ENCODE peak calls at places on chromosomes 13 and 19, in four cellular contexts. Q is mammary epithelial cell, R is neural progenitor cell, X is PC-9. D is an unnamed sample.

GRCh38 chr13:73492811-73493210 is 434.0 kb downstream of the KLF5 start:
- DNase-seq in Q (peak), R (no peak), X (no peak), D (no peak)

GRCh38 chr13:76937416-76937815 is 10.9 kb upstream of the ACOD1 start:
- DNase-seq in Q (peak), R (no peak), X (peak), D (no peak)

GRCh38 chr13:63605403-63605802 is 2189.8 kb upstream of the PCDH20 start:
- DNase-seq in Q (no peak), R (no peak), X (no peak), D (no peak)

GRCh38 chr13:57724486-57725272 is 93.1 kb downstream of the PCDH17 start:
- DNase-seq in Q (no peak), R (peak), X (no peak), D (no peak)

GRCh38 chr19:27793128-27793643 is 1419.8 kb downstream of the UQCRFS1 start:
- DNase-seq in Q (peak), R (peak), X (peak), D (no peak)

GRCh38 chr19:53659292-53659691 is 27.5 kb downstream of the DPRX start:
- DNase-seq in Q (peak), R (peak), X (peak), D (peak)

GRCh38 chr13:20998649-20999415 is 62.6 kb downstream of the LATS2 start:
- DNase-seq in Q (no peak), R (no peak), X (no peak), D (no peak)

GRCh38 chr13:88000239-88000638 is 329.1 kb downstream of the SLITRK5 start:
- DNase-seq in Q (no peak), R (no peak), X (no peak), D (no peak)

GRCh38 chr13:97125810-97126738 is 96.1 kb upstream of the MBNL2 start:
- DNase-seq in Q (peak), R (no peak), X (peak), D (no peak)

GRCh38 chr13:84430015-84430414 is 547.7 kb upstream of the SLITRK1 start:
- DNase-seq in Q (peak), R (no peak), X (no peak), D (no peak)

GRCh38 chr13:57704031-57704430 is 72.5 kb downstream of the PCDH17 start:
- DNase-seq in Q (no peak), R (no peak), X (no peak), D (no peak)

GRCh38 chr13:40984670-40985366 is 34.3 kb downstream of the ELF1 start:
- DNase-seq in Q (peak), R (no peak), X (no peak), D (no peak)

GRCh38 chr13:65268009-65268408 is 1962.1 kb downstream of the PCDH9 start:
- DNase-seq in Q (no peak), R (no peak), X (no peak), D (no peak)

GRCh38 chr19:40609561-40610395 is 8.6 kb downstream of the LTBP4 start:
- DNase-seq in Q (peak), R (peak), X (peak), D (peak)

GRCh38 chr19:11296264-11296663 is 304 bp downstream of the TSPAN16 start:
- DNase-seq in Q (no peak), R (no peak), X (no peak), D (no peak)

GRCh38 chr13:111216166-111216960 is 101.3 kb downstream of the ARHGEF7 start:
- DNase-seq in Q (no peak), R (peak), X (no peak), D (no peak)

GRCh38 chr19:46480409-46480808 is 9.0 kb upstream of the PNMA8A start:
- DNase-seq in Q (no peak), R (peak), X (no peak), D (no peak)

GRCh38 chr19:1871630-1872029 is 8.3 kb upstream of the KLF16 start:
- DNase-seq in Q (no peak), R (no peak), X (no peak), D (no peak)

GRCh38 chr13:66405908-66406802 is 824.0 kb downstream of the PCDH9 start:
- DNase-seq in Q (peak), R (peak), X (peak), D (no peak)

GRCh38 chr13:41610426-41610825 is 153.1 kb downstream of the RGCC start:
- DNase-seq in Q (peak), R (no peak), X (peak), D (no peak)

GRCh38 chr19:33511346-33511745 is 10.2 kb downstream of the PEPD start:
- DNase-seq in Q (no peak), R (no peak), X (no peak), D (no peak)

GRCh38 chr13:72458701-72459100 is 268.7 kb downstream of the MZT1 start:
- DNase-seq in Q (peak), R (peak), X (peak), D (no peak)

GRCh38 chr19:7973883-7974282 is 30.4 kb upstream of the TIMM44 start:
- DNase-seq in Q (no peak), R (no peak), X (no peak), D (no peak)

GRCh38 chr19:457636-458035 is 3.2 kb downstream of the SHC2 start:
- DNase-seq in Q (no peak), R (no peak), X (no peak), D (no peak)

GRCh38 chr19:588758-589692 is 656 bp upstream of the HCN2 start:
- DNase-seq in Q (no peak), R (peak), X (no peak), D (no peak)

GRCh38 chr19:51751655-51752054 is at the start of gene FPR1:
- DNase-seq in Q (peak), R (no peak), X (peak), D (no peak)

GRCh38 chr13:33766724-33767123 is 51.2 kb upstream of the RFC3 start:
- DNase-seq in Q (no peak), R (no peak), X (no peak), D (no peak)

GRCh38 chr19:8085606-8086464 is 33.3 kb downstream of the CCL25 start:
- DNase-seq in Q (no peak), R (peak), X (peak), D (peak)

GRCh38 chr19:55079400-55080038 is 3.9 kb downstream of the EPS8L1 start:
- DNase-seq in Q (no peak), R (no peak), X (no peak), D (no peak)

GRCh38 chr19:55315956-55316525 is 9.1 kb downstream of the TMEM150B start:
- DNase-seq in Q (no peak), R (no peak), X (no peak), D (no peak)

GRCh38 chr19:40947573-40947972 is 43.5 kb upstream of the CYP2B6 start:
- DNase-seq in Q (no peak), R (no peak), X (no peak), D (no peak)

DNA sequence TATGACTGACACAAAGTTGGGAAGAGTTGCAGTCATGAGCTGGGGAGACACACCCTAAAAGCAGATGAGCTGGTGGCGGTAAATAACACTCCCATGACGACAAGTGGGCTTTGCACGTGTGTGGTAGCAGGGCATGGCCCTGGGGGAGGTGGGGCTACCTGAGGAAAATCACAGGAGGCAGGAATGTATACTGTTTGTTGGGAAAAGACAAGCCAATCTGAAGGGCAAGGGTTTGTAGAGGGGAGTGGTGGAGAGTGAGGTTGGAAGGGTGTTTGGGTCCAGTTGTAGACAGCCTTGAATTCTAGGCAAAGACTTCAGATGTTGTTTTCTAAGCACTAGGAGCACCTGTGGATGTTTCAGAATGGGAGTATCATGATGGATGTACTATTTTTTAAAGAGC is 151.6 kb downstream of the TM9SF2 start:
- DNase-seq in Q (no peak), R (no peak), X (no peak), D (no peak)
- TF ChIP-seq CTCF in Q (no peak), R (no peak), X (no peak), D (no peak)

DNA sequence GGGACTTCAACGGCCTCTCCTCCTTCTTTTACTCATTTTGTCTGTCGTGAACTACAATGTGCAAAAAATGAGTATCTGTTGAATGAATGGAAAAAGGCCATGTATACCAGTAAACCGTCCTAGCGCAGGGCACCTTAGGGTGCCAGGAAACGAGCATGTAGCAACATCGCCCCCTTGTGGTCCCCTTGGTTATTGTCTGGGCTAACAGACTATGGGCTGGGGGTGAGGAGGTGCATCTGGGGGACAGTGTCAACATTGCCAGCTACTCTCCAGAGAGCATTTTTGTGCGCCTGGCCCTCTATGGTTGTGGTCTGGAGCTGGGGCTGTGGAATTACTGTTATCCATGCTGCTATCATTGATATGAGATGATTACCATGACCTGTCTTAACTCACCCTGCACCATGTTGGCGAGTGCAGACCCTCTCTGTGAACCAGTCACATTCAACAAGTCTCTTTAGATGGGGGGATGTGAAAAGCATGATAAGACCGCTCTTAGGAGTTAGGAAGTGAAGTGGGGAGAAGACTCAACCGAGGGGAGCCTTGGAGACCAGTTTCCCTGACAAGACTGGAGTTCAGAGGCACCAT is 22.8 kb upstream of the SIGLEC11 start:
- DNase-seq in Q (peak), R (peak), X (peak), D (peak)
- TF ChIP-seq CTCF in Q (peak), R (peak), X (peak), D (peak)

DNA sequence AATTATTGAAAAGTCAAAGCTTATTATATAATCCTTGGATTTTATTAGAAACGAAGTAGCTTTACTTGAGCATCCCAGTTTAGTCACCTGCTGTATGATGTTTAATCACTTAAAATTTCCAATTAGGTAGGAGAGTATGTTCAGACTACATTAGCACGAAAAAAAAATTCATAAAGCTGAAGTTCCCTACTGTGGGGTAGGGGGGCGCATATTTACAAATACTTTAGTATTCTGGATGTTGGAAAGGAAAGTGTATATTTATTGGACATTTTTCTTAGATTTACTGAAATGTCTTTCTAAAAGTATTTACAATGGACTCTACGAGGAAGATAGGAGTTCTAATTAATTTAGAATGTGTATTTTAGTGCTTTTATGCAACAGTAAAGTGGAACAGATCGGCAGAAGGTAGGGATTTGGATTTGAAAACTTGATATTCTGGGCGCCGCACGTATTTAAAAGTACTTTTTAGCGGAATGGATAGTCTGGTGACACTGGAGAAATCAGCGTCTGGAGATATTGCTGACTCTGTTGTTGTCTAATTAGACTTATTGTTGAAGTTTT is 1.9 kb downstream of the CDK8 start:
- DNase-seq in Q (no peak), R (no peak), X (no peak), D (no peak)
- TF ChIP-seq CTCF in Q (peak), R (peak), X (peak), D (peak)

GRCh38 chr13:37473035-37473434 is 125.5 kb downstream of the POSTN start:
- DNase-seq in Q (no peak), R (no peak), X (no peak), D (no peak)
- TF ChIP-seq CTCF in Q (no peak), R (peak), X (peak), D (peak)

GRCh38 chr13:101013245-101013644 is 338.6 kb upstream of the TMTC4 start:
- DNase-seq in Q (peak), R (no peak), X (no peak), D (no peak)

GRCh38 chr13:101003566-101003965 is 329.0 kb upstream of the TMTC4 start:
- DNase-seq in Q (no peak), R (no peak), X (no peak), D (no peak)

GRCh38 chr13:101007245-101007644 is 332.6 kb upstream of the TMTC4 start:
- DNase-seq in Q (no peak), R (no peak), X (no peak), D (no peak)
- TF ChIP-seq CTCF in Q (no peak), R (no peak), X (no peak), D (no peak)

DNA sequence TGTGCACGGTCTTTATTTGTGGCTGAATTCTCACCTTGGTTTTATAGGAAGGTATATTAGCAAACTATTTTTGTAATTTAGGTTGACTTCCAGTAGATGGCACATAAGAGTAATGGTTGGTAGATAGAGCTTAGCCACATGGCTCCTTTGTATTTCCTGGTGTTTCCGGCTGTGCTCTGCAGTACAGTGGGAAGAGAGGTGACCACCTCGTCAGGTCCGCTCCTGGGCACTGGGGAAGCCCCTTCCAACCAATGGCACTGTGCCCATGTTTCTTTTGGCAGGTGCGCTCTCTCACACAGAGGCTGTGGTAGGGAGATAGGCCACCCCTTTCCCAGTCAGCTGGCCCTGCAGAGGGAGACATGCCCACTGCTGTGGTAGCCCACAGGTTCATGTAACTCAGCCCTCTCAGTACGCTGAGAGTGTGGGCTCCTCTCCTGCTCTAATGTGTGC is 74.3 kb upstream of the ATP12A start:
- DNase-seq in Q (peak), R (peak), X (peak), D (no peak)
- TF ChIP-seq CTCF in Q (peak), R (peak), X (peak), D (peak)

GRCh38 chr19:35744688-35745327 is 410 bp downstream of the U2AF1L4 start:
- DNase-seq in Q (peak), R (peak), X (peak), D (peak)
- TF ChIP-seq CTCF in Q (peak), R (peak), X (peak), D (peak)

D was measured in neural crest cell.